ENCODE peak calls at places on chromosomes 13 and 19, in seven cellular contexts. L is astrocyte, R is WTC11, F is adrenal gland, P is fibroblast of lung, Y is Calu3, H is breast epithelium. V is an unnamed sample.

GRCh38 chr19:38216785-38217746 is 7.0 kb downstream of the DPF1 start:
- DNase-seq in P (no peak), Y (peak), R (no peak), F (no peak), L (no peak), H (no peak), V (no peak)

GRCh38 chr19:3440082-3440481 is 40.2 kb downstream of the SMIM24 start:
- DNase-seq in Y (peak), P (no peak), H (no peak), L (no peak), F (no peak), R (peak), V (peak)

GRCh38 chr19:8151499-8152035 is 2.2 kb upstream of the FBN3 start:
- DNase-seq in P (no peak), H (no peak), Y (no peak), F (no peak), R (no peak), L (no peak), V (peak)

GRCh38 chr19:14686411-14686810 is 3.4 kb upstream of the ZNF333 start:
- DNase-seq in L (no peak), F (no peak), R (peak), Y (peak), H (no peak), P (no peak), V (no peak)

GRCh38 chr19:32599258-32599657 is 18.3 kb downstream of the PDCD5 start:
- DNase-seq in R (no peak), L (no peak), P (no peak), F (no peak), Y (no peak), H (no peak), V (no peak)

GRCh38 chr19:15471639-15472101 is 7.3 kb upstream of the RASAL3 start:
- DNase-seq in P (no peak), Y (no peak), R (peak), H (peak), F (no peak), L (no peak), V (no peak)

GRCh38 chr13:31920301-31920818 is 111.2 kb upstream of the FRY start:
- DNase-seq in Y (no peak), F (no peak), L (no peak), R (no peak), H (no peak), P (no peak), V (no peak)

GRCh38 chr19:41705393-41706174 is 2.8 kb upstream of the CEACAM5 start:
- DNase-seq in L (peak), F (no peak), H (no peak), P (peak), Y (peak), R (peak), V (peak)

GRCh38 chr13:32080328-32080744 is 48.8 kb downstream of the FRY start:
- DNase-seq in R (no peak), P (no peak), H (no peak), Y (no peak), F (no peak), L (no peak), V (no peak)

GRCh38 chr19:14478113-14478545 is 3.0 kb upstream of the PTGER1 start:
- DNase-seq in Y (no peak), R (no peak), P (no peak), F (peak), L (no peak), H (no peak), V (no peak)

GRCh38 chr19:35673121-35673804 is 6.9 kb downstream of the UPK1A start:
- DNase-seq in R (peak), H (no peak), F (peak), Y (peak), P (peak), L (peak), V (peak)

GRCh38 chr19:8399681-8400188 is 9.6 kb downstream of the RAB11B start:
- DNase-seq in Y (no peak), R (no peak), F (no peak), H (no peak), L (no peak), P (no peak), V (no peak)

GRCh38 chr13:43487885-43488284 is 298.9 kb downstream of the ENOX1 start:
- DNase-seq in P (no peak), H (no peak), R (no peak), Y (no peak), L (no peak), F (no peak), V (no peak)

GRCh38 chr19:23314505-23315241 is 64.5 kb upstream of the ZNF724 start:
- DNase-seq in F (no peak), L (no peak), R (no peak), P (no peak), Y (no peak), H (no peak), V (no peak)

GRCh38 chr19:8505680-8506401 is 3.4 kb upstream of the PRAM1 start:
- DNase-seq in F (peak), R (peak), P (peak), L (peak), H (peak), Y (peak), V (peak)

GRCh38 chr13:29509999-29510586 is 85.4 kb downstream of the SLC7A1 start:
- DNase-seq in P (peak), H (no peak), F (no peak), R (no peak), L (peak), Y (no peak), V (no peak)

GRCh38 chr19:18700501-18701249 is 17.2 kb downstream of the CRTC1 start:
- DNase-seq in Y (peak), F (peak), R (peak), H (peak), L (peak), P (peak), V (peak)

GRCh38 chr13:27975579-27976361 is 6.7 kb upstream of the CDX2 start:
- DNase-seq in H (no peak), L (no peak), F (no peak), Y (no peak), R (no peak), P (no peak), V (no peak)

GRCh38 chr13:106446011-106446410 is 89.5 kb downstream of the EFNB2 start:
- DNase-seq in P (peak), F (no peak), H (no peak), R (no peak), Y (no peak), L (peak), V (no peak)

GRCh38 chr13:22696433-22696832 is 484.3 kb upstream of the SGCG start:
- DNase-seq in F (no peak), H (no peak), Y (no peak), L (no peak), P (no peak), R (peak), V (no peak)

GRCh38 chr19:34254552-34255432 is at the start of gene GARRE1:
- DNase-seq in H (no peak), Y (peak), L (no peak), R (peak), F (no peak), P (peak), V (peak)

DNA sequence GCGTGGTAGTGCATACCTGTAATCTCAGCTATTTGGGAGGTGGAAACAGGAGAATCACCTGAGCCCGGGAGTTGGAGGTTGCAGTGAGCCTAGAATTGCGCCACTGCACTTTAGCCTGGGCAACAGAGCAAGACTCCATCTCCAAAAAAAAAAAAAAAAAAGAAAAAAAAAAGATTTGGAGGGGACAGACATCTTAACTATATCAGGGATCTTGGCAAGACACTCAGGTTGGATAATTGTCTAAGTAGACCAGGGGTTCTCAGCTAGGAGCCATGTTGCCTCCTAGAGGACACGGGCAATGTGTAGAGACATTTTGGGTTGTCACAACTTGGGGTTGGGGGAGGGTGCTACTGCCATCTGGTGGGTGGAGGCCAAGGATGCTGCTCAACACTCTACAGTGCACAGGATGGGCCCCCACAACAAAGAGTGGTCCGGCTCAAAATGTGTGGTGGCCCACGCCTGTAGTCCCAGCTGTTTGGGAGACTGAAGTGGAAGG is 1.9 kb upstream of the ZNF580 start:
- DNase-seq in L (no peak), P (peak), Y (peak), R (peak), H (no peak), F (peak), V (no peak)
- TF ChIP-seq CTCF in L (peak), P (peak), Y (peak), R (no peak), H (no peak), F (peak), V (peak)

GRCh38 chr19:30227661-30228112 is 144.5 kb upstream of the ZNF536 start:
- DNase-seq in P (peak), Y (peak), H (peak), F (peak), L (peak), R (peak), V (peak)
- TF ChIP-seq CTCF in P (peak), Y (no peak), H (peak), F (peak), L (no peak), R (peak), V (peak)

GRCh38 chr19:5541456-5541855 is 26.3 kb downstream of the TINCR start:
- DNase-seq in H (no peak), P (no peak), Y (no peak), F (no peak), L (no peak), R (no peak), V (no peak)

GRCh38 chr19:5539431-5539833 is 28.3 kb downstream of the TINCR start:
- DNase-seq in Y (no peak), F (peak), H (no peak), L (no peak), P (peak), R (peak), V (no peak)

GRCh38 chr19:5540208-5540607 is 27.5 kb downstream of the TINCR start:
- DNase-seq in Y (no peak), H (no peak), R (no peak), L (no peak), F (no peak), P (no peak), V (no peak)

GRCh38 chr19:5545051-5545450 is 22.7 kb downstream of the TINCR start:
- DNase-seq in R (no peak), Y (no peak), F (no peak), P (no peak), H (no peak), L (no peak), V (no peak)

GRCh38 chr19:5542665-5543064 is 25.1 kb downstream of the TINCR start:
- DNase-seq in F (no peak), R (peak), Y (no peak), H (no peak), P (no peak), L (no peak), V (no peak)
- TF ChIP-seq CTCF in F (no peak), R (no peak), Y (no peak), H (no peak), P (no peak), L (no peak), V (no peak)

DNA sequence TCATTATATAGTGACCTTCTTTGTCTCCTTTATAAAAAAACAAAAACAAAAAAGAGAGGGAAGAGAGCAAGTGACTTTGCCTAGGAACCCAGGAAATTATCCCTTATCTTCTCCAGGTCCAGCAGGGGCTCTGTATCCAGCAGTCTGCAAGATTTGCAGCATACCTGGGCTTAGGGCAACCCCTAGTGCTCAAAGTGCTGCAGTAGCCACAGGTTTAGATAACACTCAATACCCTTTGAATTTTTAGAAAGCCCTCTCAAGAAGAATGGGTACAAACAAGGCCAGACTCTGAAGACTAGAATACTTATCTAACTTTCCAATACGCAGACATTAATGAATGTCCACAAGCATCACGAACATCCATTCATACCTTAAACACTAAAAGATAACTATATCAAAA is 43.2 kb downstream of the CCNA1 start:
- DNase-seq in F (no peak), Y (peak), L (no peak), R (peak), H (no peak), P (peak), V (no peak)
- TF ChIP-seq CTCF in F (no peak), Y (no peak), L (peak), R (no peak), H (no peak), P (no peak), V (no peak)

GRCh38 chr13:41649659-41650058 is 192.3 kb downstream of the RGCC start:
- DNase-seq in H (no peak), Y (no peak), F (no peak), L (no peak), P (peak), R (peak), V (no peak)
- TF ChIP-seq CTCF in H (no peak), Y (no peak), F (no peak), L (peak), P (peak), R (no peak), V (no peak)

DNA sequence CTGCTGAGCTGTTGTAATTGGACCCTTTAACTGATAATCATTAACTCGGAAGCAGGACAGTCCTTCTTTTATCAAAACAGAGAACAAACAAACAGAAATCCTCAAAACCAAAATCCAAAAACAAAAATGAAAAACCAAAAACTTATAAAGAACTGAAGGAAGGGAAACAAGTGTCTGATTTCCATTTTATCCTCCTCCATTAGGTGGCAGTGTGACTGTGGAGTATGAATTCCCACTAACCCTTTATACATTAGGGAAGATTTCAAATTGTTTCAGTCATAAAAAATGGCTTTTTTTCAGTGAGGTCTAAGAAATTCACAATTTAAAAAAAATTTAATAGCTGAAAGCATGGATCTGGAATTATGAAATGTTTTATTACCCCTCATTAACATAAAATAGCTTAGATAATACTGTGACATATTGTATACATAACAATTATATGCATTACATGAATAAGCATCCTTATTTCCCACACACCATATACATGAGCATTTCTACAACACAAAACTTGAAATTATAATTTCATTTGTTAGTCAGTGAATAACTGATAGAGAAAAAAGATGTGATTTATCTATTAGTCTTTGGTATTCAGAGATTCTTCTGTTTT is 1074.3 kb upstream of the PCDH9 start:
- DNase-seq in F (no peak), R (no peak), H (no peak), P (peak), L (peak), Y (peak), V (peak)
- TF ChIP-seq CTCF in F (peak), R (peak), H (peak), P (peak), L (peak), Y (no peak), V (peak)

DNA sequence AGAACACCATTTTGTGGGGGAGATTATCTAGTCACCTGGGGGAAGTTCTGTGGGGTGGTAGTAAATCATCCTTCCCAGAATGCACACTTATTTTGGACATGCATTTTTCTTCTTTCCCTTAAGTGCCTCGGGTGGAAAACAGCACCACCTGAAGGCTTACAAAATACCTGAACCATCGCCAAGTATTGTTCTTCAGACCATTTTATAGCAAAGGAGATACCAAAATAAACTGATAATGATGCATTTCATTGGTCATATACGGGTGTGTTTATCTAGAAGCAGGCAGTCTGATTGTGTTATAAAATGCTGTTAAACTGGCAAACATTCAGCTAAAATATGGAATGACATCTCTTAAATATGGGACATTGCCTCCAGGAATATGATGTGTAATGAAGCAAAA is 1034.7 kb downstream of the SLITRK1 start:
- DNase-seq in Y (no peak), P (no peak), L (no peak), H (no peak), F (no peak), R (no peak), V (no peak)
- TF ChIP-seq CTCF in Y (no peak), P (no peak), L (no peak), H (no peak), F (no peak), R (no peak), V (no peak)